ENCODE peak calls at places on chromosome 3, in five cellular contexts. One of them, this sample, is unnamed.

GRCh38 chr3:18194431-18194830 is 230.7 kb downstream of the SATB1 start:
- DNase-seq in brain microvascular endothelial cell: no peak
- DNase-seq in uterus: no peak
- DNase-seq in mammary epithelial cell: no peak
- DNase-seq in CD4-positive, alpha-beta T cell: no peak
- DNase-seq in this sample: no peak

GRCh38 chr3:125585595-125586223 is 9.6 kb downstream of the OSBPL11 start:
- DNase-seq in brain microvascular endothelial cell: peak; percentile 61
- DNase-seq in uterus: peak; percentile 52
- DNase-seq in CD4-positive, alpha-beta T cell: peak; percentile 5
- DNase-seq in mammary epithelial cell: peak; percentile 37
- DNase-seq in this sample: no peak

GRCh38 chr3:187641319-187641976 is 28.7 kb downstream of the SST start:
- DNase-seq in uterus: no peak
- DNase-seq in mammary epithelial cell: no peak
- DNase-seq in CD4-positive, alpha-beta T cell: no peak
- DNase-seq in brain microvascular endothelial cell: no peak
- DNase-seq in this sample: no peak

GRCh38 chr3:156150434-156151066 is 30.2 kb downstream of the KCNAB1 start:
- DNase-seq in uterus: peak; percentile 73
- DNase-seq in CD4-positive, alpha-beta T cell: no peak
- DNase-seq in mammary epithelial cell: peak; percentile 44
- DNase-seq in brain microvascular endothelial cell: peak; percentile 59
- DNase-seq in this sample: no peak

GRCh38 chr3:114892117-114892870 is 254.8 kb downstream of the ZBTB20 start:
- DNase-seq in mammary epithelial cell: no peak
- DNase-seq in uterus: no peak
- DNase-seq in CD4-positive, alpha-beta T cell: no peak
- DNase-seq in brain microvascular endothelial cell: no peak
- DNase-seq in this sample: no peak

GRCh38 chr3:127859706-127860105 is 37.4 kb upstream of the MGLL start:
- DNase-seq in brain microvascular endothelial cell: no peak
- DNase-seq in mammary epithelial cell: no peak
- DNase-seq in uterus: no peak
- DNase-seq in CD4-positive, alpha-beta T cell: no peak
- DNase-seq in this sample: no peak

GRCh38 chr3:120344349-120344748 is 4.8 kb downstream of the LRRC58 start:
- DNase-seq in CD4-positive, alpha-beta T cell: no peak
- DNase-seq in uterus: no peak
- DNase-seq in mammary epithelial cell: no peak
- DNase-seq in brain microvascular endothelial cell: no peak
- DNase-seq in this sample: no peak

GRCh38 chr3:149473314-149473990 is 1.0 kb upstream of the TM4SF4 start:
- DNase-seq in mammary epithelial cell: peak; percentile 81
- DNase-seq in uterus: no peak
- DNase-seq in brain microvascular endothelial cell: peak; percentile 63
- DNase-seq in CD4-positive, alpha-beta T cell: no peak
- DNase-seq in this sample: no peak

GRCh38 chr3:11015369-11015768 is 22.8 kb downstream of the SLC6A1 start:
- DNase-seq in brain microvascular endothelial cell: no peak
- DNase-seq in mammary epithelial cell: no peak
- DNase-seq in uterus: no peak
- DNase-seq in CD4-positive, alpha-beta T cell: no peak
- DNase-seq in this sample: no peak
- H3K27me3 ChIP-seq in brain microvascular endothelial cell: no peaks in the 10 kb centered on the region
- H3K27me3 ChIP-seq in mammary epithelial cell: peaks cover 4% of the 10 kb centered on the region
- H3K27me3 ChIP-seq in uterus: no peaks in the 10 kb centered on the region
- H3K27me3 ChIP-seq in CD4-positive, alpha-beta T cell: no peaks in the 10 kb centered on the region
- H3K27me3 ChIP-seq in this sample: no peaks in the 10 kb centered on the region

DNA sequence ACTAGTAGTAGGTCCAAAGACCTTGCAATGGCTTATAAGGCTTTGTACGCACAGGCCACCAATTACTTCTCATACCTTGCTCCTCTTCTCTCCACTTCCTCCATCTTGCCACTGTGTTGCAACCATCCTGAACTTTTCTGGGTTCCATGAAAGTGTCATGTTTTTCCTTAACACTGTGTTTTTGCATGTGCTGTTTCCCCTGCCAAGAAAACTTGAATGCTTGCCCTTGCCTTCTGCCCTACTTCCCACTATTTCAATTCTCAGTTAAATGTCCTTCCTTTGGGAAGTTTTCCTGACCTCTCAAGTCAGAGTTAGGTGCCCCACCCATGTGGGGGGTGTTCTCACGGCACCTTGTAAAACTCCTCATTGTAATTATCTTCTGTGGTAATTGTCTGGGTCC is 182.8 kb downstream of the THRB start:
- DNase-seq in brain microvascular endothelial cell: no peak
- DNase-seq in CD4-positive, alpha-beta T cell: no peak
- DNase-seq in uterus: peak; percentile 28
- DNase-seq in mammary epithelial cell: no peak
- DNase-seq in this sample: peak; percentile 71
- H3K27me3 ChIP-seq in brain microvascular endothelial cell: no peaks in the 10 kb centered on the region
- H3K27me3 ChIP-seq in CD4-positive, alpha-beta T cell: no peaks in the 10 kb centered on the region
- H3K27me3 ChIP-seq in uterus: no peaks in the 10 kb centered on the region
- H3K27me3 ChIP-seq in mammary epithelial cell: no peaks in the 10 kb centered on the region
- H3K27me3 ChIP-seq in this sample: no peaks in the 10 kb centered on the region

GRCh38 chr3:124420392-124420791 is 309.9 kb upstream of the UMPS start:
- DNase-seq in CD4-positive, alpha-beta T cell: no peak
- DNase-seq in mammary epithelial cell: no peak
- DNase-seq in uterus: no peak
- DNase-seq in brain microvascular endothelial cell: no peak
- DNase-seq in this sample: no peak
- H3K27me3 ChIP-seq in CD4-positive, alpha-beta T cell: no peaks in the 10 kb centered on the region
- H3K27me3 ChIP-seq in mammary epithelial cell: no peaks in the 10 kb centered on the region
- H3K27me3 ChIP-seq in uterus: no peaks in the 10 kb centered on the region
- H3K27me3 ChIP-seq in brain microvascular endothelial cell: no peaks in the 10 kb centered on the region
- H3K27me3 ChIP-seq in this sample: no peaks in the 10 kb centered on the region

DNA sequence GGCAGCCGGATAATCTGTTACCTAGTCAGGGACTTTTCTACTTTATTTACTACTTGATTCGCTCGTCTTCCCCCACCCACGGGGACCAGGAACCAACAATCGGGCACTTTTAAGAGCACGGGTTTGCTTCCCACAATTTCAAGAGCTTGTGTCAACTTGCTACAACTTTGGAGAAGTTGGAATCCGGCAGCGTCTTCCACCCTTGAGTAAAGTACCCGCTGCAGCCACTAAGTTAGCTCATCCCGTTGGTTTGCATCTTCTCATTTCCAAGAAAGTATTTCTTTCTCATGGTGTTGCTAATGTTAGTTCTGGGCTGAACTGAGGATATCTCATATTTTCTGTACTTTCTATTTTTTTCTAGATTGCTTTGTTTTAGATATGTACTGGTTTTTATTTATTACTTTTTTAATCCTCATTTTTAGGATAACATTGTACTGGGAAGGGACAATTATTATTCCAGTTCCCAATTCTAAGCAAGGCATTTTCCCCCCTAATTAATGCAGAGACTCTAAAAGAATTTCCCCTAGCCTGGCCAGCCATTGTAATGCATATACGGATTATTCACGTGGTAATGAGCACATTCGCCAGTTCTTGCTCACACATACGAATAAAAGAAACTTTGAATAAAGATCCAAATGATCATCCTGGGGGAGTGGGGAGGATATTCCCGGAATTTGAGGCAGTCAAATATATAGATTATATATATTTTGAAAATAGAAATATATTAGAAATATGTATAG is 4.0 kb downstream of the SOX2 start:
- DNase-seq in mammary epithelial cell: no peak
- DNase-seq in CD4-positive, alpha-beta T cell: no peak
- DNase-seq in brain microvascular endothelial cell: no peak
- DNase-seq in uterus: no peak
- DNase-seq in this sample: no peak
- H3K27me3 ChIP-seq in mammary epithelial cell: peaks cover 77% of the 10 kb centered on the region
- H3K27me3 ChIP-seq in CD4-positive, alpha-beta T cell: peaks cover 93% of the 10 kb centered on the region
- H3K27me3 ChIP-seq in brain microvascular endothelial cell: peaks cover 78% of the 10 kb centered on the region
- H3K27me3 ChIP-seq in uterus: peaks cover 90% of the 10 kb centered on the region
- H3K27me3 ChIP-seq in this sample: peaks cover 9% of the 10 kb centered on the region

GRCh38 chr3:99871231-99871898 is 53.7 kb downstream of the CMSS1 start:
- DNase-seq in mammary epithelial cell: no peak
- DNase-seq in uterus: no peak
- DNase-seq in CD4-positive, alpha-beta T cell: no peak
- DNase-seq in brain microvascular endothelial cell: no peak
- DNase-seq in this sample: no peak
- H3K27me3 ChIP-seq in mammary epithelial cell: no peaks in the 10 kb centered on the region
- H3K27me3 ChIP-seq in uterus: no peaks in the 10 kb centered on the region
- H3K27me3 ChIP-seq in CD4-positive, alpha-beta T cell: no peaks in the 10 kb centered on the region
- H3K27me3 ChIP-seq in brain microvascular endothelial cell: no peaks in the 10 kb centered on the region
- H3K27me3 ChIP-seq in this sample: no peaks in the 10 kb centered on the region

DNA sequence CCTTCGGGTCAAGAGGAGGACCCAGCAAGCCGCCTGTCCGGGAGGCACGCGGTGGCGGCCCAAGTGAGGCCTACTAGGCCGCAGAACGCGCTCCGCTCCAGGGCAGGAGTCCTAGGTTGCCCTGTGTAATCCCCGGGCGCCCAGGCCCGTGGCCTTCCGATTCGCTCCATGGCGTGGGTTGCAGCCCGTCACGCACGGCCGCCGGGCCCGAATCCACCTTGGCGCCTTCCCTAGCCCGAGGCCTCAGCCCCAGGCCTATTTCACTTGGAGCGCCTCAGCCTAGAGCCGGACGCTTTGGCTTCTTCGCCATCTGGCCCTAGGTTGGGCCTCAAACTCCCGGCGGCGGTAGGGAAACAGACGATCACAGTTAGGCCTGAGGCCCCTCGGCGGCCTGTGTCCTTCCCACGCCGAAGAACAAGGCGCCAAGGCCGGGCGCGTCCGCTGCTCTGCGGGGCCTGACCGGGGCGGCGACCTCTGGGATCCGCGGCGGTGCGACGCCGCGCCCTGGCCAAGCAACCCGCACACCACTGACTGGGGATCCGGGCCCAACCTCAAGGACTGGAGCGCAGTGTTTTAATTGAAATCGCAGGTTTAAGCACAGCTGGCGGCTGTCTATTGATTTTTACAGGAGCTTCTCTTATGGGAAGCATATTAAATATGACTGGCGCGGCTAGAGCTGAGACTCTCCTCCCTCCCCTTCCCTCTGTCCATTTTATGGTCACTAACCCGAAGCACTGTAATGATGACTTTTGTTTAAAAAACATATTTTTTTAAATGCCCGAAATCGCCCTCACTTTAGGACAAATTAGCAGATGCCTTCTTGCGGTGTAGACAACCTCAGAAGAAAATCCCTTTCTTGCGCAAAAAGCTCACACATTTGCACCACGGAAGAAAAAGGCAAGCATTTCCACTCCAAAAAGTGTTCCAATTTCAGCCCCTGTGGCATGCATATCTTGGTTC is 3.8 kb upstream of the FEZF2 start:
- DNase-seq in mammary epithelial cell: no peak
- DNase-seq in brain microvascular endothelial cell: no peak
- DNase-seq in uterus: no peak
- DNase-seq in CD4-positive, alpha-beta T cell: no peak
- DNase-seq in this sample: no peak
- H3K27me3 ChIP-seq in mammary epithelial cell: peaks cover 75% of the 10 kb centered on the region
- H3K27me3 ChIP-seq in brain microvascular endothelial cell: peaks cover 88% of the 10 kb centered on the region
- H3K27me3 ChIP-seq in uterus: peaks cover 78% of the 10 kb centered on the region
- H3K27me3 ChIP-seq in CD4-positive, alpha-beta T cell: peaks cover 80% of the 10 kb centered on the region
- H3K27me3 ChIP-seq in this sample: no peaks in the 10 kb centered on the region

DNA sequence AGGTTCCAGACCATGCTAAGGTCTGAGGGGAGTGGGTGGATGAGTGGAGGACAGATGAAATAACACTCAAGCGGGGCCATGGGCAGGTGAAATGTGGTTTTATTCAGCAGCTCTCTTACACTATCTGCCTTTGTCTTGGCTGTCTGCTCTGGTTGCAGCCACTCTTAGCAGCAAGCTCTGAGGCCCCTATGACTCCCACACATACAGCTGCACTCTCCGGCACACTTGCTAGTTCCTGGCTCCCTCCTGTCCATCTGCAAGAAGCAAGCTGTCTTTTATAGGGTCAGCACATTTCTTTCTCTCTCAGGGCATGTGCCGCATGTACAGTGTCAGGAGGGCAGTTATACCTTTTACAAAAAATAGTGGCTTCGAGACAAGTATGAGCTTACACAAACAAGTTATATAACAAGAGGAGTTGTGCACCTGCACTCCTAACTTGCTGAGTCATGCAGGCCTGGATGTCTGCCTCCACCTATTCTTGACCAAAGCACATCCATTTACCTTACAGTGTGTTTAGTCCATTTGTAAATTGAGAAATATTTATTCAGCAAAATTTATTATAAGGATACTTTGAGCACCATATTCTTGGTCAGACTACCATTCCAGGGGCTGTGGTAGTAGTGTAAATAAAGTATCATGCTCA is 683.7 kb upstream of the CBLB start:
- DNase-seq in CD4-positive, alpha-beta T cell: no peak
- DNase-seq in brain microvascular endothelial cell: no peak
- DNase-seq in mammary epithelial cell: no peak
- DNase-seq in uterus: no peak
- DNase-seq in this sample: no peak
- H3K27me3 ChIP-seq in CD4-positive, alpha-beta T cell: no peaks in the 10 kb centered on the region
- H3K27me3 ChIP-seq in brain microvascular endothelial cell: no peaks in the 10 kb centered on the region
- H3K27me3 ChIP-seq in mammary epithelial cell: no peaks in the 10 kb centered on the region
- H3K27me3 ChIP-seq in uterus: no peaks in the 10 kb centered on the region
- H3K27me3 ChIP-seq in this sample: no peaks in the 10 kb centered on the region

GRCh38 chr3:98581474-98581873 is 11.9 kb downstream of the CPOX start:
- DNase-seq in CD4-positive, alpha-beta T cell: no peak
- DNase-seq in brain microvascular endothelial cell: no peak
- DNase-seq in uterus: no peak
- DNase-seq in mammary epithelial cell: no peak
- DNase-seq in this sample: no peak

GRCh38 chr3:98573231-98573728 is 20.1 kb downstream of the CPOX start:
- DNase-seq in mammary epithelial cell: peak; percentile 19
- DNase-seq in CD4-positive, alpha-beta T cell: no peak
- DNase-seq in uterus: no peak
- DNase-seq in brain microvascular endothelial cell: no peak
- DNase-seq in this sample: no peak

GRCh38 chr3:98574157-98574556 is 19.3 kb downstream of the CPOX start:
- DNase-seq in mammary epithelial cell: no peak
- DNase-seq in CD4-positive, alpha-beta T cell: no peak
- DNase-seq in uterus: no peak
- DNase-seq in brain microvascular endothelial cell: no peak
- DNase-seq in this sample: no peak

GRCh38 chr3:98580774-98581365 is 12.5 kb downstream of the CPOX start:
- DNase-seq in mammary epithelial cell: no peak
- DNase-seq in brain microvascular endothelial cell: no peak
- DNase-seq in uterus: no peak
- DNase-seq in CD4-positive, alpha-beta T cell: no peak
- DNase-seq in this sample: no peak

DNA sequence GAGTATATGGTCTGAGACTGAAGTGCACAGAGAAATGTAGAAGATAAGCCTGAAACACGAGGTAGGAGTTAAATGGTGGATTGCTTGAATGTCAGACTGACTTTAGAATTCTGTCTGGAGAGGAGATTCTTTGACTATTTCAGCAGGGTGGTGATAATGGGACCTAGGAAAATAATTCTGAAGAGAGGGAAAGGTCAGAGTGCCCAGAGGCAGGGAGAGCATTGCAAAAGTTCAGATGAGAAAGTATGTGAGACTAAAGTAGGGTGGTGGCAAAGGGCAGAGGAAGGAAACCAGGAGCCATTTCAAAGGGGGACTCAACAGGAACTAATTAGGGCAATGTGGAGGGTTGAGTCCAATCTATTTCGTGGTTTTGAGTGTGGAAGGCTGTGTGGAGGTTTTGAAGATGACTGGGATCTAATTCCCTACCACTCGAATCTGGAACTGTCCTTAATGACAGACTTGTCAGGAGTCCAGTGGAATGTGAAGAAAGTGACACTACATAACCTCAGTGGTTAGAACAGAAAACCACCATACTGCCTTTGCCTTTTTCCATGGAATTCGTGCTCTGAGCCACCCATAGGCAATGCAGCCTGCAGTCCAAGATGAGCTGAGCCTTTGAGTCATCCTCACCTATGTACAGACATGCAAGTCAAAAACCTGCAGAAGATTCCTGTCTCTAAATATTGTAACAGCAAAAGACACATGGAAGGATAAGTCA is 16.1 kb downstream of the CPOX start:
- DNase-seq in uterus: no peak
- DNase-seq in CD4-positive, alpha-beta T cell: no peak
- DNase-seq in mammary epithelial cell: peak; percentile 75
- DNase-seq in brain microvascular endothelial cell: peak; percentile 35
- DNase-seq in this sample: no peak
- H3K27me3 ChIP-seq in uterus: no peaks in the 10 kb centered on the region
- H3K27me3 ChIP-seq in CD4-positive, alpha-beta T cell: no peaks in the 10 kb centered on the region
- H3K27me3 ChIP-seq in mammary epithelial cell: no peaks in the 10 kb centered on the region
- H3K27me3 ChIP-seq in brain microvascular endothelial cell: no peaks in the 10 kb centered on the region
- H3K27me3 ChIP-seq in this sample: no peaks in the 10 kb centered on the region